ENCODE peak calls at places on chromosome 19, in six cellular contexts. One of them, this sample, is unnamed.

GRCh38 chr19:43704002-43704705 is 11.7 kb upstream of the IRGC start:
- DNase-seq in stimulated activated naive CD8-positive, alpha-beta T cell treated with anti-CD3 and anti-CD28 coated beads, Interleukin-15, Interleukin-2, amounts not matched to agents 100 U/mL and 50 U/mL, for 24 hours: no peak
- DNase-seq in HS-5: no peak
- DNase-seq in right atrium auricular region: no peak
- DNase-seq in immature natural killer cell: no peak
- DNase-seq in right cardiac atrium: no peak
- DNase-seq in this sample: no peak

GRCh38 chr19:33819875-33820781 is 23.5 kb downstream of the KCTD15 start:
- DNase-seq in stimulated activated naive CD8-positive, alpha-beta T cell treated with anti-CD3 and anti-CD28 coated beads, Interleukin-15, Interleukin-2, amounts not matched to agents 100 U/mL and 50 U/mL, for 24 hours: peak
- DNase-seq in HS-5: peak
- DNase-seq in right atrium auricular region: peak
- DNase-seq in immature natural killer cell: peak
- DNase-seq in right cardiac atrium: peak
- DNase-seq in this sample: peak

GRCh38 chr19:46299695-46300094 is 2.9 kb downstream of the HIF3A start:
- DNase-seq in stimulated activated naive CD8-positive, alpha-beta T cell treated with anti-CD3 and anti-CD28 coated beads, Interleukin-15, Interleukin-2, amounts not matched to agents 100 U/mL and 50 U/mL, for 24 hours: no peak
- DNase-seq in HS-5: no peak
- DNase-seq in right atrium auricular region: no peak
- DNase-seq in immature natural killer cell: no peak
- DNase-seq in right cardiac atrium: no peak
- DNase-seq in this sample: no peak

GRCh38 chr19:55113570-55114039 is 3.8 kb downstream of the PPP1R12C start:
- DNase-seq in stimulated activated naive CD8-positive, alpha-beta T cell treated with anti-CD3 and anti-CD28 coated beads, Interleukin-15, Interleukin-2, amounts not matched to agents 100 U/mL and 50 U/mL, for 24 hours: no peak
- DNase-seq in HS-5: peak
- DNase-seq in right atrium auricular region: peak
- DNase-seq in immature natural killer cell: no peak
- DNase-seq in right cardiac atrium: peak
- DNase-seq in this sample: no peak

GRCh38 chr19:1455336-1456120 is 5.6 kb downstream of the APC2 start:
- DNase-seq in stimulated activated naive CD8-positive, alpha-beta T cell treated with anti-CD3 and anti-CD28 coated beads, Interleukin-15, Interleukin-2, amounts not matched to agents 100 U/mL and 50 U/mL, for 24 hours: peak
- DNase-seq in HS-5: no peak
- DNase-seq in right atrium auricular region: no peak
- DNase-seq in immature natural killer cell: peak
- DNase-seq in right cardiac atrium: peak
- DNase-seq in this sample: peak

GRCh38 chr19:50361290-50362029 is 4.0 kb downstream of the NAPSA start:
- DNase-seq in stimulated activated naive CD8-positive, alpha-beta T cell treated with anti-CD3 and anti-CD28 coated beads, Interleukin-15, Interleukin-2, amounts not matched to agents 100 U/mL and 50 U/mL, for 24 hours: no peak
- DNase-seq in HS-5: no peak
- DNase-seq in right atrium auricular region: no peak
- DNase-seq in immature natural killer cell: no peak
- DNase-seq in right cardiac atrium: no peak
- DNase-seq in this sample: peak

GRCh38 chr19:14871619-14872230 is 14.2 kb downstream of the OR7A17 start:
- DNase-seq in stimulated activated naive CD8-positive, alpha-beta T cell treated with anti-CD3 and anti-CD28 coated beads, Interleukin-15, Interleukin-2, amounts not matched to agents 100 U/mL and 50 U/mL, for 24 hours: no peak
- DNase-seq in HS-5: peak
- DNase-seq in right atrium auricular region: no peak
- DNase-seq in immature natural killer cell: no peak
- DNase-seq in right cardiac atrium: no peak
- DNase-seq in this sample: peak

GRCh38 chr19:37654833-37655688 is at the start of gene ZFP30:
- DNase-seq in stimulated activated naive CD8-positive, alpha-beta T cell treated with anti-CD3 and anti-CD28 coated beads, Interleukin-15, Interleukin-2, amounts not matched to agents 100 U/mL and 50 U/mL, for 24 hours: peak
- DNase-seq in HS-5: no peak
- DNase-seq in right atrium auricular region: peak
- DNase-seq in immature natural killer cell: peak
- DNase-seq in right cardiac atrium: peak
- DNase-seq in this sample: peak